ENCODE peak calls at places on chromosomes 2 and 18, in five cellular contexts. One of them, this sample, is unnamed.

GRCh38 chr2:137437386-137437785 is 526.9 kb upstream of the HNMT start:
- DNase-seq in mesendoderm: no peak
- DNase-seq in endothelial cell of umbilical vein: no peak
- DNase-seq in NT2/D1: no peak
- DNase-seq in astrocyte: no peak
- DNase-seq in this sample: no peak

GRCh38 chr2:158464426-158465281 is 7.9 kb downstream of the PKP4 start:
- DNase-seq in endothelial cell of umbilical vein: peak
- DNase-seq in mesendoderm: no peak
- DNase-seq in astrocyte: peak
- DNase-seq in NT2/D1: no peak
- DNase-seq in this sample: no peak

GRCh38 chr2:177281400-177282021 is 17.0 kb upstream of the NFE2L2 start:
- DNase-seq in NT2/D1: no peak
- DNase-seq in astrocyte: no peak
- DNase-seq in endothelial cell of umbilical vein: no peak
- DNase-seq in mesendoderm: no peak
- DNase-seq in this sample: no peak

GRCh38 chr2:189260361-189260761 is 80.8 kb upstream of the COL5A2 start:
- DNase-seq in NT2/D1: no peak
- DNase-seq in mesendoderm: no peak
- DNase-seq in astrocyte: peak
- DNase-seq in endothelial cell of umbilical vein: no peak
- DNase-seq in this sample: peak

GRCh38 chr18:33201509-33201926 is 239.0 kb downstream of the CCDC178 start:
- DNase-seq in mesendoderm: peak
- DNase-seq in astrocyte: peak
- DNase-seq in NT2/D1: peak
- DNase-seq in endothelial cell of umbilical vein: peak
- DNase-seq in this sample: peak

GRCh38 chr2:238972146-238972445 is 124.2 kb downstream of the TWIST2 start:
- DNase-seq in mesendoderm: no peak
- DNase-seq in NT2/D1: no peak
- DNase-seq in endothelial cell of umbilical vein: no peak
- DNase-seq in astrocyte: no peak
- DNase-seq in this sample: no peak

GRCh38 chr2:228768818-228769217 is 502.3 kb downstream of the PID1 start:
- DNase-seq in astrocyte: peak
- DNase-seq in NT2/D1: no peak
- DNase-seq in endothelial cell of umbilical vein: no peak
- DNase-seq in mesendoderm: no peak
- DNase-seq in this sample: peak

GRCh38 chr2:203407496-203407895 is 79.3 kb downstream of the ABI2 start:
- DNase-seq in astrocyte: no peak
- DNase-seq in NT2/D1: no peak
- DNase-seq in mesendoderm: no peak
- DNase-seq in endothelial cell of umbilical vein: no peak
- DNase-seq in this sample: no peak

GRCh38 chr2:162073776-162074578 is at the start of gene DPP4:
- DNase-seq in endothelial cell of umbilical vein: peak
- DNase-seq in mesendoderm: peak
- DNase-seq in NT2/D1: no peak
- DNase-seq in astrocyte: no peak
- DNase-seq in this sample: peak

GRCh38 chr18:48623468-48624220 is 84.8 kb downstream of the CTIF start:
- DNase-seq in endothelial cell of umbilical vein: peak
- DNase-seq in astrocyte: peak
- DNase-seq in NT2/D1: no peak
- DNase-seq in mesendoderm: peak
- DNase-seq in this sample: peak

GRCh38 chr18:2402084-2402483 is 169.2 kb downstream of the METTL4 start:
- DNase-seq in mesendoderm: no peak
- DNase-seq in astrocyte: peak
- DNase-seq in NT2/D1: no peak
- DNase-seq in endothelial cell of umbilical vein: no peak
- DNase-seq in this sample: no peak

GRCh38 chr18:76361219-76361618 is 133.8 kb downstream of the ZNF516 start:
- DNase-seq in astrocyte: no peak
- DNase-seq in endothelial cell of umbilical vein: no peak
- DNase-seq in mesendoderm: no peak
- DNase-seq in NT2/D1: no peak
- DNase-seq in this sample: no peak

GRCh38 chr2:39504790-39505335 is 67.8 kb upstream of the MAP4K3 start:
- DNase-seq in astrocyte: peak
- DNase-seq in endothelial cell of umbilical vein: peak
- DNase-seq in mesendoderm: no peak
- DNase-seq in NT2/D1: no peak
- DNase-seq in this sample: peak

GRCh38 chr2:222952204-222952603 is 91.4 kb downstream of the ACSL3 start:
- DNase-seq in astrocyte: no peak
- DNase-seq in NT2/D1: no peak
- DNase-seq in endothelial cell of umbilical vein: no peak
- DNase-seq in mesendoderm: no peak
- DNase-seq in this sample: no peak

GRCh38 chr2:222950886-222951285 is 90.0 kb downstream of the ACSL3 start:
- DNase-seq in NT2/D1: no peak
- DNase-seq in endothelial cell of umbilical vein: peak
- DNase-seq in mesendoderm: no peak
- DNase-seq in astrocyte: peak
- DNase-seq in this sample: peak

GRCh38 chr2:222949073-222949472 is 88.2 kb downstream of the ACSL3 start:
- DNase-seq in endothelial cell of umbilical vein: no peak
- DNase-seq in NT2/D1: no peak
- DNase-seq in mesendoderm: no peak
- DNase-seq in astrocyte: no peak
- DNase-seq in this sample: no peak

GRCh38 chr2:222946700-222947278 is 86.0 kb downstream of the ACSL3 start:
- DNase-seq in endothelial cell of umbilical vein: no peak
- DNase-seq in NT2/D1: no peak
- DNase-seq in mesendoderm: peak
- DNase-seq in astrocyte: peak
- DNase-seq in this sample: peak

DNA sequence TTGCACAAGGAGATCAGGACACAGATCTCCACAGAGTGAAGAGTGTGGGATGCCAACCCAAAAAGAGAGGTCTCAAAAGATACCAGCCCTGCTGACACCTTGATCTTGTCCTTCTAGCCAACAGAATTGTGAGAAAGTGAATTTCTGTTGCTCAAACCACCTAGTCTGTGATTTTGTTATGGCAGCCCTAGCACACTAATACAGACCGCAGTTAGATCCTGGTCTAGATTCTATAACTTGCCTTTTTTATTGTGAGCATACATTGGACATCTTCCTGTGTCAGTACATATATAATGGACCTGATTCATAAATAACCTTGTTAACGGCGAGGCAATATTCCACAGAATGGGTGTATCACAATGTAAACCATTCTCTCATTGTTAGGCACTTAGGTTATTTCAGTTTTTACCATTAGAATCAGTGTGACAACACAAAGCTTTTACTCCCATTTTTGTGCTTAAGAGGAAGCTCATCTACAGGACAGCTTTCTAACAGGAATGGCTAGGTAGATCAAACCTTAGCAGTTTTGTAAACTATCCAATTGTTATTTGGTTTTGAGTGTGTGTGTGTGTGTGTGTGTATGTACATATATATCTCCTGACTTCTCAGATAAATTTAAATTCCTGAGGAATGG is 89.0 kb downstream of the ACSL3 start:
- DNase-seq in NT2/D1: no peak
- DNase-seq in astrocyte: no peak
- DNase-seq in mesendoderm: no peak
- DNase-seq in endothelial cell of umbilical vein: no peak
- DNase-seq in this sample: no peak
- H3K9ac ChIP-seq in NT2/D1: no peak
- H3K9ac ChIP-seq in astrocyte: no peak
- H3K9ac ChIP-seq in mesendoderm: no peak
- H3K9ac ChIP-seq in endothelial cell of umbilical vein: no peak
- H3K9ac ChIP-seq in this sample: no peak

DNA sequence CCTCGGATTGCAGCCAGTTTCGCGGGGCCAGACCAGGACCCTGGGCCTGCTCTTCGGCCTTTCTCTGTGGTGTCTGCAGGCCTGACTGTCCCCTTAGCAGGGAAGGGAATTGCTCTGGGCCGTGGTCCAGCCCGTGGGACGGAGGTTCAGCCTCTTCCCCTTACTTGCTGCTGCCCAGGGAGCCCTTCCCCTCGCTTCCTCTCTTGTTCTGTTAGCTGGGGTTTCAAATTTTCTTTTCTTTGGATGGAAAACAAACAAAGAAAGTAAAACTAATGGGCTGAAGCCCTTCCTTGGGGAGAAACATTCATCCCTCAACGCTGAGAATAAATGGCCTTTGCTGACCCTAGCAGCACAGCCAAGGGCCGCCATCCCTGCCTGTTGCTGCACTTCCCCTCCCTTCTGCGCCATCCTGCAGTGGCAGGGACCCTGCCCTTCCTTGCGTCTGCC is 52.4 kb downstream of the ASAP2 start:
- DNase-seq in endothelial cell of umbilical vein: peak
- DNase-seq in mesendoderm: no peak
- DNase-seq in astrocyte: no peak
- DNase-seq in NT2/D1: no peak
- DNase-seq in this sample: peak
- H3K4me3 ChIP-seq in endothelial cell of umbilical vein: no peak
- H3K4me3 ChIP-seq in mesendoderm: no peak
- H3K4me3 ChIP-seq in astrocyte: no peak
- H3K4me3 ChIP-seq in NT2/D1: no peak
- H3K4me3 ChIP-seq in this sample: no peak

DNA sequence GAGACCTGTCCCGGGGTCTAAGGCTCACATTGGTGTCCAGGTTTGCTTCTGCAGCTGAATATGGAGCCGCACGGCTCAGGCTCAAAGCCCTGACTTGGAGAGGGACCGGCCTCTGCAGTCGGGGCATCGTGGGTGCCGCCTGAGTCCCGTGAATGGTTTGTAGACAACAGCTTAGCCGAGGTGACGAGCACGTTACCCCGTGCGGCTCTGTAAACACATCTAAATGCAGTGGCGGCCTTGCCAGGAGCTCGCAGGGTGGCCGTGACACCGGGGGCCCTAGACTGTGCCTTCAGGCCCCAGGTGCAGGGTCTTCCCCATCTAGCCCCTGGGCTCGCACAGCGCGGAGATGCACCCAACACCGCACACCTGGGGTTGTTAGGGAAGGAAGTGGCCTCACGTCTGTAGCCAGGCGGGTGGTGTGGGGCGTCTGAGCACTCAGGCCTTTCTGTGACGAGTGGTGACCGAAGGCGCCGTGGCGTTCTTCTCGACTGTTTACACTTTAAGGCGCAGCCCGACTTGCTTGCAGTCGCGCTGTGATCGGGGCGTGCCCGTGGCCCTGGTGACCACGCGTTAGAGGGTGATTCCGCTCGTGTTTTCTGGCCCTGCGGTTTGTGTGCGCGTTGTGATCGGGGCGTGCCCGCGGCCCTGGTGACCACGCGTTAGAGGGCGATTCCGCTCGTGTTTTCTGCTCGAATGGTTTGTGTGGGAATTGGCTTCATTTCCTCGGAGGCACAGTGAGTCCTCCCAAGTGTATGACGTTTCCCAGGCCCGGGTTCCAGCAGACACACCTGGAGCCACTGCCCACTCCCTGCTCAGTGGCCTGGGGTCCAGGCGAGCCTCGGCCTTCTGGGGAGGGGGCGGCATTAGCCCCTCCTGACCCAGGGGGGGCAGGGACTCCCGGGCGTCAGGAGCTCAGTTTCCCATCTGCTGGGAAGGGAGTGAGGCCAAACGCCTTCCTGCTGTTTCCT is 91.8 kb downstream of the NFATC1 start:
- DNase-seq in mesendoderm: no peak
- DNase-seq in endothelial cell of umbilical vein: no peak
- DNase-seq in astrocyte: no peak
- DNase-seq in NT2/D1: no peak
- DNase-seq in this sample: no peak
- H3K9ac ChIP-seq in mesendoderm: no peak
- H3K9ac ChIP-seq in endothelial cell of umbilical vein: no peak
- H3K9ac ChIP-seq in astrocyte: no peak
- H3K9ac ChIP-seq in NT2/D1: no peak
- H3K9ac ChIP-seq in this sample: no peak

GRCh38 chr18:35949903-35950627 is 22.4 kb upstream of the RMP24 start:
- DNase-seq in NT2/D1: peak
- DNase-seq in endothelial cell of umbilical vein: peak
- DNase-seq in mesendoderm: peak
- DNase-seq in astrocyte: peak
- DNase-seq in this sample: peak

GRCh38 chr18:35953688-35954087 is 18.8 kb upstream of the RMP24 start:
- DNase-seq in mesendoderm: no peak
- DNase-seq in NT2/D1: no peak
- DNase-seq in endothelial cell of umbilical vein: no peak
- DNase-seq in astrocyte: no peak
- DNase-seq in this sample: no peak

GRCh38 chr18:35949090-35949489 is 23.4 kb upstream of the RMP24 start:
- DNase-seq in endothelial cell of umbilical vein: no peak
- DNase-seq in mesendoderm: no peak
- DNase-seq in NT2/D1: no peak
- DNase-seq in astrocyte: no peak
- DNase-seq in this sample: no peak

GRCh38 chr18:35948080-35948479 is 24.4 kb upstream of the RMP24 start:
- DNase-seq in astrocyte: no peak
- DNase-seq in mesendoderm: no peak
- DNase-seq in endothelial cell of umbilical vein: no peak
- DNase-seq in NT2/D1: no peak
- DNase-seq in this sample: no peak

DNA sequence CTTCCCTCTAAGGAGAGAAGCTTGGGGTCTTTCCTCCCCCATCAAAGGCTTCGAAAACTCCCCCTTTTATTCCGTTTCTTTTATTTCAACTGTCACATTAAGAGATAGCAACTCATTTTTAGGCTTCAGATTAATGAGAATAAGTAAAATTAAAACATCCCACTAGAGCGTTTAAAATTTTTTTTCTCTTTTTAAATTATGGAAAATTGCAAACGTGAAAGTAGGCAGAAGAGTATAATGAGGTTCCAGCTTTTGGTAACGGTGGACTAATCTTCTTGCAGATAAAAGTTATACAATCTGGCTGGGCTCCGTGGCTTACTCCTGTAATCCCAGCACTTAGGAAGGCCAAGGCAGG is 21.9 kb upstream of the RMP24 start:
- DNase-seq in astrocyte: no peak
- DNase-seq in endothelial cell of umbilical vein: no peak
- DNase-seq in NT2/D1: no peak
- DNase-seq in mesendoderm: no peak
- DNase-seq in this sample: no peak
- H3K4me3 ChIP-seq in astrocyte: peak
- H3K4me3 ChIP-seq in endothelial cell of umbilical vein: no peak
- H3K4me3 ChIP-seq in NT2/D1: peak
- H3K4me3 ChIP-seq in mesendoderm: no peak
- H3K4me3 ChIP-seq in this sample: peak

DNA sequence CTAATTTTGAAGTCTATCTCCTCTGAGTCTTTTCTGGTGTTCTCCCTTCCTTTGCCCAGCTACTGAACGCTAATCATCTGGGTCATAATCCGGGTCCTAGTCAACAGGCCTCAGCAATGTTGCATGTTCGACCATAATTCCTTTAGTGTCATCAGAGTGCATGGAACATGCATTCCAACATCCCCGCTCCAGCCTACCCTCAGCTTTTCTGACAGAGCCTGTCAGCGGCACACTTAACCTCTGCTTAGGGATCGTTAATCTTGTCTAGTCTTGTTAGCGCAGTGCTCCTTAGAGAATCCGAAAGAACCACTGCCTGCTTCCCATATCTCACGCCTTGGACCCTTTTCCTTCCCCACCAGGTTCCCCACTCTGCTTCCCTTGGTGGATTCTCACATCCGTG is 767.9 kb upstream of the ID2 start:
- DNase-seq in mesendoderm: no peak
- DNase-seq in NT2/D1: no peak
- DNase-seq in endothelial cell of umbilical vein: no peak
- DNase-seq in astrocyte: no peak
- DNase-seq in this sample: no peak
- H3K9ac ChIP-seq in mesendoderm: no peak
- H3K9ac ChIP-seq in NT2/D1: no peak
- H3K9ac ChIP-seq in endothelial cell of umbilical vein: no peak
- H3K9ac ChIP-seq in astrocyte: no peak
- H3K9ac ChIP-seq in this sample: no peak

GRCh38 chr2:231125272-231125671 is 430 bp upstream of the HTR2B start:
- DNase-seq in NT2/D1: no peak
- DNase-seq in astrocyte: no peak
- DNase-seq in mesendoderm: no peak
- DNase-seq in endothelial cell of umbilical vein: no peak
- DNase-seq in this sample: no peak
- H3K4me3 ChIP-seq in NT2/D1: no peak
- H3K4me3 ChIP-seq in astrocyte: no peak
- H3K4me3 ChIP-seq in mesendoderm: no peak
- H3K4me3 ChIP-seq in endothelial cell of umbilical vein: no peak
- H3K4me3 ChIP-seq in this sample: no peak